ENCODE peak calls at places on chromosome 18, in ten cellular contexts. J is adrenal gland; Y is astrocyte of the cerebellum; C is iPS DF 6.9; O is mammary epithelial cell; F is lower lobe of right lung; G is psoas muscle; E is cardiac muscle cell; L is CD8-positive, alpha-beta T cell; I is hepatocyte. H is an unnamed sample.

GRCh38 chr18:30106356-30106755 is 936.2 kb downstream of the DSC3 start:
- DNase-seq in L (no peak), C (no peak), F (no peak), I (no peak), Y (peak), J (no peak), G (no peak), E (no peak), O (peak), H (no peak)

GRCh38 chr18:23107718-23108117 is 27.6 kb upstream of the CABLES1 start:
- DNase-seq in F (no peak), O (peak), J (no peak), L (no peak), E (no peak), Y (no peak), G (no peak), C (no peak), I (no peak), H (no peak)

GRCh38 chr18:76801567-76802505 is 20.5 kb upstream of the ZNF236 start:
- DNase-seq in L (peak), E (peak), I (peak), F (peak), J (peak), Y (no peak), O (peak), G (peak), C (no peak), H (no peak)

GRCh38 chr18:62281684-62282083 is 43.4 kb upstream of the TNFRSF11A start:
- DNase-seq in E (no peak), C (no peak), Y (peak), J (no peak), L (no peak), I (no peak), G (no peak), F (no peak), O (peak), H (peak)

GRCh38 chr18:57836557-57836956 is 33.4 kb upstream of the ATP8B1 start:
- DNase-seq in L (no peak), I (no peak), F (no peak), G (no peak), Y (no peak), O (no peak), E (no peak), J (no peak), C (no peak), H (no peak)

GRCh38 chr18:31555971-31556747 is 35.5 kb upstream of the TTR start:
- DNase-seq in F (no peak), O (peak), Y (peak), E (peak), C (peak), J (peak), I (peak), L (peak), G (no peak), H (peak)

GRCh38 chr18:80197490-80197889 is 49.8 kb downstream of the PARD6G start:
- DNase-seq in E (no peak), L (no peak), G (no peak), I (no peak), Y (no peak), F (no peak), J (no peak), C (no peak), O (no peak), H (no peak)

GRCh38 chr18:21914739-21915319 is 174.2 kb downstream of the MIB1 start:
- DNase-seq in L (no peak), O (peak), Y (peak), C (peak), J (no peak), F (no peak), I (peak), G (no peak), E (peak), H (no peak)

GRCh38 chr18:46169464-46169941 is 65.3 kb downstream of the HAUS1 start:
- DNase-seq in L (no peak), F (no peak), J (peak), O (peak), I (no peak), Y (peak), E (no peak), G (no peak), C (no peak), H (no peak)

GRCh38 chr18:76621782-76622495 is 126.9 kb upstream of the ZNF516 start:
- DNase-seq in L (no peak), F (no peak), E (no peak), O (peak), Y (no peak), I (peak), C (no peak), J (no peak), G (no peak), H (no peak)

GRCh38 chr18:79987566-79987965 is 797 bp downstream of the TXNL4A start:
- DNase-seq in J (no peak), G (no peak), I (no peak), L (no peak), O (peak), E (no peak), F (no peak), C (no peak), Y (no peak), H (no peak)

GRCh38 chr18:27887287-27887686 is 289.6 kb downstream of the CDH2 start:
- DNase-seq in J (no peak), G (no peak), C (no peak), E (no peak), Y (no peak), O (peak), L (no peak), F (no peak), I (no peak), H (no peak)

GRCh38 chr18:57859314-57859713 is 56.2 kb upstream of the ATP8B1 start:
- DNase-seq in L (no peak), G (no peak), Y (no peak), F (no peak), O (peak), C (peak), J (no peak), I (peak), E (peak), H (no peak)

GRCh38 chr18:13183790-13184189 is 34.8 kb upstream of the LDLRAD4 start:
- DNase-seq in C (no peak), L (no peak), I (no peak), Y (no peak), O (no peak), F (no peak), G (no peak), E (peak), J (no peak), H (no peak)

GRCh38 chr18:48321586-48321985 is 87.6 kb downstream of the ZBTB7C start:
- DNase-seq in E (no peak), I (no peak), C (no peak), O (no peak), J (no peak), L (no peak), Y (no peak), G (no peak), F (no peak), H (no peak)

GRCh38 chr18:46953195-46953594 is 35.8 kb downstream of the KATNAL2 start:
- DNase-seq in J (no peak), I (no peak), L (no peak), E (no peak), F (no peak), G (no peak), Y (no peak), O (no peak), C (no peak), H (no peak)

GRCh38 chr18:57208056-57208455 is 61.2 kb downstream of the BOD1L2 start:
- DNase-seq in I (no peak), Y (no peak), C (no peak), J (no peak), L (no peak), E (no peak), F (no peak), G (no peak), O (no peak), H (no peak)

GRCh38 chr18:37537868-37538525 is 27.6 kb downstream of the CELF4 start:
- DNase-seq in E (peak), L (peak), J (peak), G (peak), F (peak), O (peak), Y (peak), I (peak), C (no peak), H (no peak)

GRCh38 chr18:42113529-42114191 is 158.6 kb downstream of the PIK3C3 start:
- DNase-seq in E (no peak), J (no peak), O (peak), Y (peak), L (no peak), G (no peak), F (no peak), I (no peak), C (no peak), H (peak)

GRCh38 chr18:34809697-34810096 is 99.6 kb downstream of the DTNA start:
- DNase-seq in O (peak), I (peak), J (no peak), Y (no peak), G (peak), F (no peak), C (peak), L (no peak), E (peak), H (no peak)

GRCh38 chr18:63848159-63848558 is 39.3 kb upstream of the SERPINB2 start:
- DNase-seq in J (no peak), I (peak), C (peak), Y (peak), L (no peak), E (peak), O (peak), G (no peak), F (no peak), H (no peak)

GRCh38 chr18:32040936-32041335 is 22.3 kb downstream of the RNF125 start:
- DNase-seq in I (no peak), G (no peak), F (no peak), O (peak), L (peak), E (no peak), C (no peak), J (no peak), Y (no peak), H (no peak)

GRCh38 chr18:63262369-63263335 is 56.9 kb downstream of the BCL2 start:
- DNase-seq in J (no peak), G (peak), E (peak), I (no peak), L (no peak), Y (no peak), C (no peak), F (no peak), O (no peak), H (no peak)

GRCh38 chr18:48319796-48320638 is 89.2 kb downstream of the ZBTB7C start:
- DNase-seq in J (no peak), G (no peak), Y (no peak), F (no peak), L (no peak), E (no peak), I (peak), O (peak), C (no peak), H (no peak)

GRCh38 chr18:34772887-34773286 is 62.8 kb downstream of the DTNA start:
- DNase-seq in J (no peak), Y (peak), G (peak), E (no peak), O (no peak), I (no peak), L (no peak), C (no peak), F (no peak), H (no peak)

GRCh38 chr18:33802955-33803354 is 224.9 kb downstream of the ASXL3 start:
- DNase-seq in L (no peak), O (no peak), I (peak), J (no peak), E (no peak), C (no peak), F (no peak), Y (no peak), G (no peak), H (no peak)

GRCh38 chr18:48750485-48751175 is 200.1 kb downstream of the SMAD7 start:
- DNase-seq in L (no peak), E (no peak), C (no peak), G (peak), Y (peak), F (no peak), O (no peak), I (no peak), J (no peak), H (no peak)

GRCh38 chr18:9348079-9348671 is 13.6 kb downstream of the TWSG1 start:
- DNase-seq in F (no peak), O (peak), G (no peak), E (no peak), I (no peak), L (no peak), Y (peak), C (no peak), J (no peak), H (no peak)

GRCh38 chr18:76805221-76805620 is 17.1 kb upstream of the ZNF236 start:
- DNase-seq in F (no peak), C (no peak), G (no peak), I (no peak), J (no peak), E (peak), O (peak), Y (no peak), L (no peak), H (no peak)

GRCh38 chr18:32378705-32379104 is 92.0 kb downstream of the GAREM1 start:
- DNase-seq in C (no peak), Y (no peak), I (peak), O (peak), J (peak), F (no peak), L (no peak), G (no peak), E (no peak), H (no peak)

GRCh38 chr18:1422634-1423033 is 518.0 kb downstream of the ADCYAP1 start:
- DNase-seq in I (no peak), O (no peak), C (no peak), G (no peak), E (no peak), F (no peak), J (no peak), L (no peak), Y (no peak), H (no peak)

GRCh38 chr18:22378672-22379282 is 38.9 kb downstream of the CTAGE1 start:
- DNase-seq in I (peak), Y (no peak), O (peak), G (no peak), F (no peak), E (peak), C (peak), L (peak), J (peak), H (no peak)

GRCh38 chr18:77876319-77876865 is 626.7 kb downstream of the GALR1 start:
- DNase-seq in Y (no peak), E (no peak), G (no peak), L (no peak), I (no peak), F (no peak), C (no peak), J (no peak), O (no peak), H (no peak)

GRCh38 chr18:25830787-25831186 is 259.6 kb downstream of the SS18 start:
- DNase-seq in I (peak), E (no peak), C (no peak), F (no peak), Y (peak), J (peak), L (no peak), G (peak), O (peak), H (no peak)

GRCh38 chr18:54086863-54087262 is 137.6 kb downstream of the MBD2 start:
- DNase-seq in C (no peak), E (no peak), Y (no peak), L (no peak), F (no peak), I (no peak), O (no peak), J (no peak), G (no peak), H (no peak)
- H3K4me3 ChIP-seq in C (no peak), E (no peak), Y (no peak), L (no peak), F (no peak), I (no peak), O (no peak), J (no peak), G (no peak), H (no peak)

GRCh38 chr18:2978626-2979025 is 34.3 kb downstream of the LPIN2 start:
- DNase-seq in C (no peak), Y (peak), J (peak), O (peak), F (no peak), G (no peak), L (peak), E (no peak), I (no peak), H (no peak)
- H3K4me3 ChIP-seq in C (no peak), Y (peak), J (no peak), O (no peak), F (no peak), G (no peak), L (peak), E (no peak), I (no peak), H (no peak)

DNA sequence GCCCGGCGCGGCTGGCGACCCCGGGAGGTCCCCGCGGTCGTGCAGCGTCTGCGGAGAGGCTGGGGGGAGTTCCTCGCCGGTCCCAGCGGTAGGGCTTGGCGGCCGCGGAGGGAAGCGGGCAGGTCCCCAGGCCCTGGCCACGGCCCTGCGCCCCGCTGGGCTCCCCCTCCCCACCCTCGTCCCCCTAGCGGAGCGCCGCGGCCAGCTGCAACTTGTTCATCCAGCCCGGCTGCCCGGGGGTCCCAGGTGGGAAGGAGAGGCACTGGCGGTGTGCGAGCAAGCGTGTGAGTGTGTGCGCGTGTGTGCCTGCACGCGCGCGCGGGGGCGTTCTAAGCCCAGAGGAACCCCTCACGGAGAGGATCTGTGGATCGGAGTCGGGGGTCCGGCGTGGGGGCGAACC is 1.3 kb downstream of the PTPRM start:
- DNase-seq in O (no peak), C (no peak), J (peak), Y (no peak), I (peak), E (peak), F (peak), L (no peak), G (peak), H (no peak)
- H3K4me3 ChIP-seq in O (peak), C (peak), J (peak), Y (peak), I (peak), E (peak), F (peak), L (no peak), G (peak), H (peak)

DNA sequence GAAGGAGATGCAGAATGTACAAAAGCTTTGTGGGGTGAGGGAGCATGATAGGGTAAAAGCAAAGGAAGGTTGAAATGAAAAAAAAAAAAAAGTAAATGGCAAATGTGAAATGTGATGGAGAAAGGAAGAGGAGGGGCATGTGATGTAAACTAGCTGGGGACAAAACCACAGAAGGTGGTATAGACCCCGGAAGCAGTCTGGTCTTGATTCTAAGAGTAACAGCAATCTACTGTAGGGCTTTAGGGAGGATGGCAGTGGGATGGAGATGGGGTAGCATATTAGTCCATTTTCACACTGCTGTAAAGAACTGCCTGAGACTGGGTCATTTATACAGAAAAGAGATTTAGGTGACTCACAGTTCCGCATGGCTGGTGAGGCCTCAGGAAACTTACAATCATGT is 362.0 kb downstream of the SOCS6 start:
- DNase-seq in F (no peak), Y (no peak), I (no peak), L (no peak), E (no peak), C (no peak), G (no peak), J (no peak), O (no peak), H (no peak)
- H3K4me3 ChIP-seq in F (no peak), Y (no peak), I (no peak), L (no peak), E (no peak), C (no peak), G (no peak), J (no peak), O (no peak), H (no peak)

GRCh38 chr18:74947417-74947816 is 261.5 kb downstream of the PTGR3 start:
- DNase-seq in F (no peak), Y (no peak), L (no peak), O (no peak), G (no peak), C (no peak), I (no peak), E (no peak), J (no peak), H (no peak)

GRCh38 chr18:74945774-74946545 is 263.0 kb downstream of the PTGR3 start:
- DNase-seq in O (no peak), I (no peak), J (no peak), C (no peak), Y (peak), E (no peak), F (no peak), G (no peak), L (no peak), H (no peak)

GRCh38 chr18:74942319-74942910 is 266.5 kb downstream of the PTGR3 start:
- DNase-seq in Y (no peak), F (no peak), E (no peak), O (no peak), G (no peak), I (no peak), J (no peak), L (no peak), C (no peak), H (peak)

GRCh38 chr18:74946646-74947045 is 262.3 kb downstream of the PTGR3 start:
- DNase-seq in L (no peak), Y (no peak), C (no peak), I (no peak), J (no peak), F (no peak), E (no peak), G (no peak), O (no peak), H (no peak)

GRCh38 chr18:74944676-74945075 is 264.3 kb downstream of the PTGR3 start:
- DNase-seq in O (no peak), J (no peak), C (no peak), L (no peak), I (no peak), G (no peak), E (no peak), F (no peak), Y (no peak), H (no peak)
- H3K4me3 ChIP-seq in O (no peak), J (no peak), C (no peak), L (no peak), I (no peak), G (no peak), E (no peak), F (no peak), Y (no peak), H (no peak)